ENCODE peak calls at places on chromosomes 12 and 14, in nine cellular contexts. One of them, this sample, is unnamed.

GRCh38 chr12:128267651-128268347 is 829 bp downstream of the TMEM132C start:
- DNase-seq in heart left ventricle: no peak
- DNase-seq in lower lobe of right lung: no peak
- DNase-seq in left lung: no peak
- DNase-seq in right atrium auricular region: no peak
- DNase-seq in fibroblast of lung: no peak
- DNase-seq in IMR-90: no peak
- DNase-seq in suprapubic skin: no peak
- DNase-seq in A673: no peak
- DNase-seq in this sample: no peak

GRCh38 chr14:96567289-96567899 is 65.2 kb downstream of the PAPOLA start:
- DNase-seq in IMR-90: peak; percentile 50
- DNase-seq in lower lobe of right lung: no peak
- DNase-seq in heart left ventricle: no peak
- DNase-seq in suprapubic skin: no peak
- DNase-seq in left lung: no peak
- DNase-seq in A673: peak; percentile 80
- DNase-seq in fibroblast of lung: peak; percentile 61
- DNase-seq in right atrium auricular region: no peak
- DNase-seq in this sample: no peak

GRCh38 chr12:30928356-30929264 is 2.1 kb downstream of the TSPAN11 start:
- DNase-seq in A673: no peak
- DNase-seq in fibroblast of lung: no peak
- DNase-seq in right atrium auricular region: peak; percentile 32
- DNase-seq in IMR-90: no peak
- DNase-seq in heart left ventricle: peak; percentile 43
- DNase-seq in suprapubic skin: no peak
- DNase-seq in left lung: no peak
- DNase-seq in lower lobe of right lung: no peak
- DNase-seq in this sample: no peak

GRCh38 chr14:77032854-77033621 is 4.5 kb upstream of the IRF2BPL start:
- DNase-seq in suprapubic skin: peak; percentile 97
- DNase-seq in right atrium auricular region: peak; percentile 98
- DNase-seq in IMR-90: peak; percentile 98
- DNase-seq in left lung: peak; percentile 93
- DNase-seq in heart left ventricle: peak; percentile 95
- DNase-seq in A673: peak; percentile 97
- DNase-seq in fibroblast of lung: peak; percentile 100
- DNase-seq in lower lobe of right lung: peak; percentile 93
- DNase-seq in this sample: peak; percentile 95

GRCh38 chr14:73289729-73290128 is 52.4 kb downstream of the PAPLN start:
- DNase-seq in fibroblast of lung: no peak
- DNase-seq in right atrium auricular region: no peak
- DNase-seq in left lung: no peak
- DNase-seq in IMR-90: peak; percentile 51
- DNase-seq in A673: no peak
- DNase-seq in heart left ventricle: no peak
- DNase-seq in suprapubic skin: no peak
- DNase-seq in lower lobe of right lung: no peak
- DNase-seq in this sample: no peak

GRCh38 chr12:79424109-79424721 is 266.5 kb downstream of the PAWR start:
- DNase-seq in left lung: no peak
- DNase-seq in A673: no peak
- DNase-seq in right atrium auricular region: no peak
- DNase-seq in lower lobe of right lung: no peak
- DNase-seq in IMR-90: peak; percentile 95
- DNase-seq in fibroblast of lung: peak; percentile 91
- DNase-seq in heart left ventricle: no peak
- DNase-seq in suprapubic skin: no peak
- DNase-seq in this sample: no peak

GRCh38 chr12:132327351-132328171 is 1.8 kb downstream of the GALNT9 start:
- DNase-seq in left lung: peak; percentile 40
- DNase-seq in suprapubic skin: no peak
- DNase-seq in right atrium auricular region: peak; percentile 62
- DNase-seq in IMR-90: peak; percentile 82
- DNase-seq in heart left ventricle: no peak
- DNase-seq in fibroblast of lung: peak; percentile 74
- DNase-seq in A673: peak; percentile 88
- DNase-seq in lower lobe of right lung: peak; percentile 53
- DNase-seq in this sample: peak; percentile 80

GRCh38 chr12:64780531-64781373 is 21.5 kb upstream of the GNS start:
- DNase-seq in heart left ventricle: peak; percentile 49
- DNase-seq in IMR-90: no peak
- DNase-seq in right atrium auricular region: no peak
- DNase-seq in fibroblast of lung: no peak
- DNase-seq in left lung: peak; percentile 67
- DNase-seq in lower lobe of right lung: peak; percentile 84
- DNase-seq in suprapubic skin: peak; percentile 67
- DNase-seq in A673: peak; percentile 29
- DNase-seq in this sample: peak; percentile 91

GRCh38 chr12:138898-139534 is 72.4 kb downstream of the IQSEC3 start:
- DNase-seq in lower lobe of right lung: peak; percentile 67
- DNase-seq in suprapubic skin: peak; percentile 60
- DNase-seq in left lung: no peak
- DNase-seq in IMR-90: peak; percentile 29
- DNase-seq in A673: peak; percentile 29
- DNase-seq in heart left ventricle: peak; percentile 52
- DNase-seq in right atrium auricular region: no peak
- DNase-seq in fibroblast of lung: peak; percentile 4
- DNase-seq in this sample: peak; percentile 73

GRCh38 chr12:47755655-47756562 is 2.8 kb downstream of the RAPGEF3 start:
- DNase-seq in right atrium auricular region: no peak
- DNase-seq in lower lobe of right lung: peak; percentile 62
- DNase-seq in heart left ventricle: no peak
- DNase-seq in IMR-90: no peak
- DNase-seq in A673: no peak
- DNase-seq in left lung: no peak
- DNase-seq in suprapubic skin: no peak
- DNase-seq in fibroblast of lung: no peak
- DNase-seq in this sample: no peak

GRCh38 chr14:61461808-61462275 is 140.5 kb downstream of the PRKCH start:
- DNase-seq in suprapubic skin: no peak
- DNase-seq in fibroblast of lung: peak; percentile 85
- DNase-seq in heart left ventricle: no peak
- DNase-seq in left lung: no peak
- DNase-seq in lower lobe of right lung: no peak
- DNase-seq in right atrium auricular region: no peak
- DNase-seq in A673: peak; percentile 80
- DNase-seq in IMR-90: peak; percentile 77
- DNase-seq in this sample: no peak

GRCh38 chr14:43894534-43894933 is 612.5 kb downstream of the FSCB start:
- DNase-seq in lower lobe of right lung: no peak
- DNase-seq in left lung: no peak
- DNase-seq in A673: peak; percentile 62
- DNase-seq in IMR-90: peak; percentile 0
- DNase-seq in right atrium auricular region: no peak
- DNase-seq in heart left ventricle: no peak
- DNase-seq in suprapubic skin: no peak
- DNase-seq in fibroblast of lung: peak; percentile 12
- DNase-seq in this sample: no peak

GRCh38 chr12:90827567-90827966 is 127.4 kb downstream of the CCER1 start:
- DNase-seq in right atrium auricular region: no peak
- DNase-seq in suprapubic skin: no peak
- DNase-seq in IMR-90: no peak
- DNase-seq in A673: no peak
- DNase-seq in left lung: no peak
- DNase-seq in fibroblast of lung: no peak
- DNase-seq in heart left ventricle: no peak
- DNase-seq in lower lobe of right lung: no peak
- DNase-seq in this sample: no peak

GRCh38 chr12:11134300-11134699 is at the start of gene TAS2R30:
- DNase-seq in A673: no peak
- DNase-seq in heart left ventricle: no peak
- DNase-seq in IMR-90: no peak
- DNase-seq in left lung: no peak
- DNase-seq in fibroblast of lung: no peak
- DNase-seq in suprapubic skin: no peak
- DNase-seq in lower lobe of right lung: no peak
- DNase-seq in right atrium auricular region: no peak
- DNase-seq in this sample: no peak

GRCh38 chr12:13981296-13981962 is at the start of gene GRIN2B:
- DNase-seq in right atrium auricular region: no peak
- DNase-seq in A673: no peak
- DNase-seq in suprapubic skin: no peak
- DNase-seq in fibroblast of lung: no peak
- DNase-seq in lower lobe of right lung: no peak
- DNase-seq in heart left ventricle: no peak
- DNase-seq in IMR-90: no peak
- DNase-seq in left lung: no peak
- DNase-seq in this sample: no peak

GRCh38 chr14:51901475-51902024 is 41.1 kb downstream of the GNG2 start:
- DNase-seq in A673: no peak
- DNase-seq in lower lobe of right lung: no peak
- DNase-seq in right atrium auricular region: no peak
- DNase-seq in heart left ventricle: no peak
- DNase-seq in suprapubic skin: no peak
- DNase-seq in fibroblast of lung: no peak
- DNase-seq in left lung: no peak
- DNase-seq in IMR-90: no peak
- DNase-seq in this sample: no peak

GRCh38 chr12:132286912-132287311 is 42.5 kb downstream of the GALNT9 start:
- DNase-seq in fibroblast of lung: no peak
- DNase-seq in IMR-90: no peak
- DNase-seq in right atrium auricular region: no peak
- DNase-seq in heart left ventricle: no peak
- DNase-seq in suprapubic skin: no peak
- DNase-seq in A673: no peak
- DNase-seq in lower lobe of right lung: peak; percentile 36
- DNase-seq in left lung: no peak
- DNase-seq in this sample: no peak

DNA sequence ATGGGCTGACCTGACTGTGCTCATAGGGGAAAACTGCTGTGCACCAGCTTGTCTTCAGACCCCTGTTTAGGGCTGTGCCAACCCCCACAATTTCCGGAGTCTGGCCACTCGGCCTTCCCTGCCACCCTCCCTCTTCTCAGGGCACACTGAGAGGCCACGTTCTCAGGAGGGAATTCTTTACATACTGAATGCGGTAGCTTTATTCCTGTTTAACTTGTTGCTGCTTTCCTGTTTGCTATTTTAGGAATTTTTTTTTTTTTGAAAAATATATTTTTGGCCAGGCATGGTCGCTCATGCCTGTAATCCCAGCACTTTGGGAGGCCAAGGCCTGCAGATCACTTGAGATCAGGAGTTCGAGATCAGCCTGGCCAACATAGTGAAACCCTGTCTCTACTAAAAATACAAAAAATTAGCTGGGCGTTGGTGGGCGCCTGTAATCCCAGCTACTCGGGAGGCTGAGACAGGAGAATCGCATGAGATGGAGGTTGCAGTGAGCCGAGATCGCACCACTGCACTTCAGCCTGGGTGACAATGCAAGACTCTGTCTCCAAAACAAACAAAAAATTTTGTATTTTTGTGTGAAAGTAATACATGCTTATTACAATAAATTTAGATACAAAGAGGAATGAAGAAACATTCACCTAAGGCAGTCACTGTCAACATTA is 39.5 kb downstream of the TPCN1 start:
- DNase-seq in A673: no peak
- DNase-seq in left lung: peak; percentile 14
- DNase-seq in IMR-90: no peak
- DNase-seq in right atrium auricular region: no peak
- DNase-seq in fibroblast of lung: no peak
- DNase-seq in suprapubic skin: peak; percentile 25
- DNase-seq in lower lobe of right lung: no peak
- DNase-seq in heart left ventricle: no peak
- DNase-seq in this sample: no peak
- H3K27ac ChIP-seq in A673: no peak overlapping the region
- H3K27ac ChIP-seq in left lung: peak overlapping the region; percentile 57
- H3K27ac ChIP-seq in IMR-90: no peak overlapping the region
- H3K27ac ChIP-seq in right atrium auricular region: peak overlapping the region; percentile 85
- H3K27ac ChIP-seq in fibroblast of lung: no peak overlapping the region
- H3K27ac ChIP-seq in suprapubic skin: peak overlapping the region; percentile 77
- H3K27ac ChIP-seq in lower lobe of right lung: peak overlapping the region; percentile 74
- H3K27ac ChIP-seq in heart left ventricle: peak overlapping the region; percentile 72
- H3K27ac ChIP-seq in this sample: peak overlapping the region; percentile 79

GRCh38 chr12:33182485-33182884 is 257.1 kb downstream of the SYT10 start:
- DNase-seq in IMR-90: no peak
- DNase-seq in fibroblast of lung: no peak
- DNase-seq in heart left ventricle: no peak
- DNase-seq in A673: no peak
- DNase-seq in left lung: no peak
- DNase-seq in suprapubic skin: no peak
- DNase-seq in right atrium auricular region: no peak
- DNase-seq in lower lobe of right lung: no peak
- DNase-seq in this sample: no peak

DNA sequence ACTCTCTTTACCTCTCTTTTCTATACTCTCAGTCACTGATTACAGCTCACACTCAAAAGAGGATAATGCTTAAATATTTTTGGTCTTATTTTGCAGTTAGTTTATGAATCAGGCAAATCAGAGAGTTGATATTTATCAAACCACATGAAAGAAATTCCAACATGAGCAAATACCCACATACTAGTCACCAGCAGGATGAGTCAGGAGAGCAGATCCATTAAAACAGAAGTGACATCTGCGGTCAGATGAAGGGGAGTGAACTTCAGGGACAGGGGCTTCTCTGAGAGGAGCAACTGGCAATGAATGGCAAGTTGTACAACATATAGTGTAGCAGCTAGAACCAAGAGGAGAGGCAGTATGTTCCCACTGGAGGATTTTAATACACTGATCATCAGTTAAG is 258.7 kb downstream of the SYT10 start:
- DNase-seq in IMR-90: no peak
- DNase-seq in left lung: no peak
- DNase-seq in lower lobe of right lung: no peak
- DNase-seq in fibroblast of lung: no peak
- DNase-seq in heart left ventricle: no peak
- DNase-seq in suprapubic skin: no peak
- DNase-seq in right atrium auricular region: no peak
- DNase-seq in A673: no peak
- DNase-seq in this sample: no peak
- H3K27ac ChIP-seq in IMR-90: no peak overlapping the region
- H3K27ac ChIP-seq in left lung: no peak overlapping the region
- H3K27ac ChIP-seq in lower lobe of right lung: no peak overlapping the region
- H3K27ac ChIP-seq in fibroblast of lung: no peak overlapping the region
- H3K27ac ChIP-seq in heart left ventricle: no peak overlapping the region
- H3K27ac ChIP-seq in suprapubic skin: no peak overlapping the region
- H3K27ac ChIP-seq in right atrium auricular region: no peak overlapping the region
- H3K27ac ChIP-seq in A673: no peak overlapping the region
- H3K27ac ChIP-seq in this sample: no peak overlapping the region

DNA sequence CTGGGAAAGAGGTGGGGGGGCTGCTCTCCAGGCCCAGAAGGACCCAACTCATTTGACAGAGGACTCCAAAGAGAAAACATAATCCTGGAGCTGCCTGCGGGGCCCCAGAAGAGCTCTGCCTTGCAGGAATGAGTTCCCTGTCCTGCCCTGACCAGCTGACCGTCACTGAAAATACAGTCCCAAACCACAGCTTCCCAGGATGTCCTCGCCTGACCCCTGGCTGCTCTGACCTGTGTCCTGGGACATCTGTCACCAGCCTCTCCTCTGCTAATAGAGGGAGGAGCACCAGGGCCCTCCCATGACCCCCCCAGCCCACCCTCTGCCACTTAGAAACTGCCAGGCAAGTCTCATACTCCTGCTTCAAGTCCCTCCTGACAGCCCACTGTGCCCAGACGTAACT is 9.8 kb downstream of the FIGNL2 start:
- DNase-seq in A673: no peak
- DNase-seq in left lung: no peak
- DNase-seq in suprapubic skin: no peak
- DNase-seq in IMR-90: no peak
- DNase-seq in heart left ventricle: no peak
- DNase-seq in fibroblast of lung: no peak
- DNase-seq in right atrium auricular region: no peak
- DNase-seq in lower lobe of right lung: no peak
- DNase-seq in this sample: no peak
- H3K27ac ChIP-seq in A673: no peak overlapping the region
- H3K27ac ChIP-seq in left lung: no peak overlapping the region
- H3K27ac ChIP-seq in suprapubic skin: no peak overlapping the region
- H3K27ac ChIP-seq in IMR-90: no peak overlapping the region
- H3K27ac ChIP-seq in heart left ventricle: no peak overlapping the region
- H3K27ac ChIP-seq in fibroblast of lung: no peak overlapping the region
- H3K27ac ChIP-seq in right atrium auricular region: no peak overlapping the region
- H3K27ac ChIP-seq in lower lobe of right lung: no peak overlapping the region
- H3K27ac ChIP-seq in this sample: no peak overlapping the region

GRCh38 chr12:72209096-72209495 is 63.1 kb upstream of the TRHDE start:
- DNase-seq in suprapubic skin: no peak
- DNase-seq in heart left ventricle: no peak
- DNase-seq in A673: no peak
- DNase-seq in left lung: no peak
- DNase-seq in fibroblast of lung: no peak
- DNase-seq in right atrium auricular region: no peak
- DNase-seq in lower lobe of right lung: no peak
- DNase-seq in IMR-90: no peak
- DNase-seq in this sample: no peak
- H3K27ac ChIP-seq in suprapubic skin: no peak overlapping the region
- H3K27ac ChIP-seq in heart left ventricle: no peak overlapping the region
- H3K27ac ChIP-seq in A673: no peak overlapping the region
- H3K27ac ChIP-seq in left lung: no peak overlapping the region
- H3K27ac ChIP-seq in fibroblast of lung: no peak overlapping the region
- H3K27ac ChIP-seq in right atrium auricular region: no peak overlapping the region
- H3K27ac ChIP-seq in lower lobe of right lung: no peak overlapping the region
- H3K27ac ChIP-seq in IMR-90: no peak overlapping the region
- H3K27ac ChIP-seq in this sample: no peak overlapping the region

This sample was measured in upper lobe of right lung.